ENCODE peak calls at places on chromosomes 7 and 10, in nine cellular contexts. One of them, this sample, is unnamed.

GRCh38 chr7:129041142-129041928 is 13.6 kb downstream of the TNPO3 start:
- DNase-seq in sigmoid colon: no peak
- DNase-seq in amygdala: no peak
- DNase-seq in Panc1: no peak
- DNase-seq in activated effector memory CD4-positive, alpha-beta T cell treated with Interleukin-2 at 50 U/mL for 16 hours: no peak
- DNase-seq in T follicular helper cell: no peak
- DNase-seq in T-helper 9 cell: no peak
- DNase-seq in keratinocyte: no peak
- DNase-seq in GM23338: peak; percentile 25
- DNase-seq in this sample: no peak

GRCh38 chr10:48287417-48288391 is 13.2 kb upstream of the FRMPD2 start:
- DNase-seq in sigmoid colon: no peak
- DNase-seq in T follicular helper cell: no peak
- DNase-seq in keratinocyte: no peak
- DNase-seq in activated effector memory CD4-positive, alpha-beta T cell treated with Interleukin-2 at 50 U/mL for 16 hours: no peak
- DNase-seq in T-helper 9 cell: no peak
- DNase-seq in amygdala: peak; percentile 56
- DNase-seq in Panc1: no peak
- DNase-seq in GM23338: no peak
- DNase-seq in this sample: no peak

GRCh38 chr10:31749981-31750850 is 178.4 kb downstream of the ARHGAP12 start:
- DNase-seq in T follicular helper cell: no peak
- DNase-seq in T-helper 9 cell: no peak
- DNase-seq in amygdala: peak; percentile 27
- DNase-seq in activated effector memory CD4-positive, alpha-beta T cell treated with Interleukin-2 at 50 U/mL for 16 hours: no peak
- DNase-seq in sigmoid colon: peak; percentile 78
- DNase-seq in GM23338: no peak
- DNase-seq in Panc1: no peak
- DNase-seq in keratinocyte: no peak
- DNase-seq in this sample: no peak

GRCh38 chr10:3853547-3853989 is 68.6 kb upstream of the KLF6 start:
- DNase-seq in T follicular helper cell: no peak
- DNase-seq in T-helper 9 cell: no peak
- DNase-seq in activated effector memory CD4-positive, alpha-beta T cell treated with Interleukin-2 at 50 U/mL for 16 hours: no peak
- DNase-seq in Panc1: no peak
- DNase-seq in sigmoid colon: peak; percentile 87
- DNase-seq in amygdala: no peak
- DNase-seq in GM23338: no peak
- DNase-seq in keratinocyte: no peak
- DNase-seq in this sample: no peak

GRCh38 chr10:58384999-58385783 is at the start of gene TFAM:
- DNase-seq in sigmoid colon: peak; percentile 98
- DNase-seq in activated effector memory CD4-positive, alpha-beta T cell treated with Interleukin-2 at 50 U/mL for 16 hours: peak; percentile 94
- DNase-seq in GM23338: peak; percentile 97
- DNase-seq in T-helper 9 cell: peak; percentile 97
- DNase-seq in Panc1: peak; percentile 30
- DNase-seq in T follicular helper cell: peak; percentile 93
- DNase-seq in keratinocyte: peak; percentile 26
- DNase-seq in amygdala: peak; percentile 93
- DNase-seq in this sample: peak; percentile 93

GRCh38 chr10:94443549-94443948 is 41.2 kb downstream of the TBC1D12 start:
- DNase-seq in sigmoid colon: no peak
- DNase-seq in keratinocyte: no peak
- DNase-seq in Panc1: no peak
- DNase-seq in T-helper 9 cell: no peak
- DNase-seq in amygdala: no peak
- DNase-seq in activated effector memory CD4-positive, alpha-beta T cell treated with Interleukin-2 at 50 U/mL for 16 hours: no peak
- DNase-seq in T follicular helper cell: no peak
- DNase-seq in GM23338: no peak
- DNase-seq in this sample: no peak

GRCh38 chr10:47360419-47361040 is 12.4 kb downstream of the RBP3 start:
- DNase-seq in sigmoid colon: no peak
- DNase-seq in T follicular helper cell: no peak
- DNase-seq in T-helper 9 cell: no peak
- DNase-seq in Panc1: no peak
- DNase-seq in activated effector memory CD4-positive, alpha-beta T cell treated with Interleukin-2 at 50 U/mL for 16 hours: no peak
- DNase-seq in amygdala: no peak
- DNase-seq in GM23338: no peak
- DNase-seq in keratinocyte: no peak
- DNase-seq in this sample: no peak

GRCh38 chr10:42962902-42963231 is 114.0 kb upstream of the RET start:
- DNase-seq in T follicular helper cell: no peak
- DNase-seq in GM23338: no peak
- DNase-seq in sigmoid colon: peak; percentile 50
- DNase-seq in keratinocyte: no peak
- DNase-seq in Panc1: no peak
- DNase-seq in activated effector memory CD4-positive, alpha-beta T cell treated with Interleukin-2 at 50 U/mL for 16 hours: no peak
- DNase-seq in amygdala: no peak
- DNase-seq in T-helper 9 cell: no peak
- DNase-seq in this sample: no peak

GRCh38 chr10:114261116-114261515 is 22.1 kb downstream of the VWA2 start:
- DNase-seq in sigmoid colon: no peak
- DNase-seq in amygdala: no peak
- DNase-seq in Panc1: no peak
- DNase-seq in GM23338: no peak
- DNase-seq in T-helper 9 cell: no peak
- DNase-seq in activated effector memory CD4-positive, alpha-beta T cell treated with Interleukin-2 at 50 U/mL for 16 hours: no peak
- DNase-seq in T follicular helper cell: no peak
- DNase-seq in keratinocyte: no peak
- DNase-seq in this sample: no peak

GRCh38 chr10:51272580-51272979 is 198.3 kb downstream of the PRKG1 start:
- DNase-seq in GM23338: no peak
- DNase-seq in amygdala: no peak
- DNase-seq in T follicular helper cell: no peak
- DNase-seq in keratinocyte: no peak
- DNase-seq in T-helper 9 cell: no peak
- DNase-seq in sigmoid colon: no peak
- DNase-seq in Panc1: no peak
- DNase-seq in activated effector memory CD4-positive, alpha-beta T cell treated with Interleukin-2 at 50 U/mL for 16 hours: no peak
- DNase-seq in this sample: no peak

GRCh38 chr7:4052126-4052525 is 630.0 kb upstream of the FOXK1 start:
- DNase-seq in keratinocyte: no peak
- DNase-seq in T-helper 9 cell: no peak
- DNase-seq in Panc1: no peak
- DNase-seq in activated effector memory CD4-positive, alpha-beta T cell treated with Interleukin-2 at 50 U/mL for 16 hours: no peak
- DNase-seq in GM23338: no peak
- DNase-seq in amygdala: no peak
- DNase-seq in T follicular helper cell: no peak
- DNase-seq in sigmoid colon: no peak
- DNase-seq in this sample: no peak

GRCh38 chr10:84519235-84519634 is 190.8 kb downstream of the CCSER2 start:
- DNase-seq in activated effector memory CD4-positive, alpha-beta T cell treated with Interleukin-2 at 50 U/mL for 16 hours: no peak
- DNase-seq in keratinocyte: no peak
- DNase-seq in T-helper 9 cell: no peak
- DNase-seq in sigmoid colon: no peak
- DNase-seq in T follicular helper cell: no peak
- DNase-seq in amygdala: no peak
- DNase-seq in GM23338: peak; percentile 39
- DNase-seq in Panc1: no peak
- DNase-seq in this sample: no peak

GRCh38 chr10:103761075-103761920 is 94.1 kb downstream of the SH3PXD2A start:
- DNase-seq in keratinocyte: no peak
- DNase-seq in sigmoid colon: no peak
- DNase-seq in activated effector memory CD4-positive, alpha-beta T cell treated with Interleukin-2 at 50 U/mL for 16 hours: no peak
- DNase-seq in T follicular helper cell: no peak
- DNase-seq in amygdala: no peak
- DNase-seq in Panc1: no peak
- DNase-seq in GM23338: no peak
- DNase-seq in T-helper 9 cell: no peak
- DNase-seq in this sample: no peak

GRCh38 chr7:80841566-80842478 is 77.0 kb downstream of the SEMA3C start:
- DNase-seq in sigmoid colon: no peak
- DNase-seq in Panc1: no peak
- DNase-seq in GM23338: peak; percentile 11
- DNase-seq in T-helper 9 cell: no peak
- DNase-seq in activated effector memory CD4-positive, alpha-beta T cell treated with Interleukin-2 at 50 U/mL for 16 hours: no peak
- DNase-seq in amygdala: no peak
- DNase-seq in keratinocyte: no peak
- DNase-seq in T follicular helper cell: no peak
- DNase-seq in this sample: no peak

GRCh38 chr10:28331821-28332220 is 29.0 kb upstream of the MPP7 start:
- DNase-seq in keratinocyte: peak; percentile 61
- DNase-seq in Panc1: no peak
- DNase-seq in GM23338: no peak
- DNase-seq in T follicular helper cell: no peak
- DNase-seq in sigmoid colon: no peak
- DNase-seq in T-helper 9 cell: no peak
- DNase-seq in activated effector memory CD4-positive, alpha-beta T cell treated with Interleukin-2 at 50 U/mL for 16 hours: no peak
- DNase-seq in amygdala: no peak
- DNase-seq in this sample: no peak

GRCh38 chr7:148503900-148504487 is 86.6 kb upstream of the C7orf33 start:
- DNase-seq in sigmoid colon: no peak
- DNase-seq in amygdala: no peak
- DNase-seq in T-helper 9 cell: no peak
- DNase-seq in keratinocyte: no peak
- DNase-seq in T follicular helper cell: no peak
- DNase-seq in GM23338: peak; percentile 52
- DNase-seq in Panc1: peak; percentile 18
- DNase-seq in activated effector memory CD4-positive, alpha-beta T cell treated with Interleukin-2 at 50 U/mL for 16 hours: no peak
- DNase-seq in this sample: no peak

GRCh38 chr10:35217458-35217857 is 90.8 kb downstream of the CREM start:
- DNase-seq in T-helper 9 cell: no peak
- DNase-seq in keratinocyte: no peak
- DNase-seq in sigmoid colon: peak; percentile 71
- DNase-seq in amygdala: no peak
- DNase-seq in activated effector memory CD4-positive, alpha-beta T cell treated with Interleukin-2 at 50 U/mL for 16 hours: no peak
- DNase-seq in T follicular helper cell: no peak
- DNase-seq in Panc1: no peak
- DNase-seq in GM23338: no peak
- DNase-seq in this sample: no peak

GRCh38 chr10:131195116-131195515 is 116.4 kb downstream of the TCERG1L start:
- DNase-seq in T follicular helper cell: no peak
- DNase-seq in keratinocyte: no peak
- DNase-seq in amygdala: no peak
- DNase-seq in T-helper 9 cell: no peak
- DNase-seq in Panc1: no peak
- DNase-seq in GM23338: no peak
- DNase-seq in activated effector memory CD4-positive, alpha-beta T cell treated with Interleukin-2 at 50 U/mL for 16 hours: no peak
- DNase-seq in sigmoid colon: peak; percentile 48
- DNase-seq in this sample: no peak

GRCh38 chr10:61899045-61899444 is 2.5 kb upstream of the ARID5B start:
- DNase-seq in T-helper 9 cell: no peak
- DNase-seq in GM23338: no peak
- DNase-seq in T follicular helper cell: no peak
- DNase-seq in sigmoid colon: no peak
- DNase-seq in Panc1: no peak
- DNase-seq in activated effector memory CD4-positive, alpha-beta T cell treated with Interleukin-2 at 50 U/mL for 16 hours: no peak
- DNase-seq in keratinocyte: no peak
- DNase-seq in amygdala: no peak
- DNase-seq in this sample: peak; percentile 7

GRCh38 chr10:130967161-130967560 is 344.4 kb downstream of the TCERG1L start:
- DNase-seq in amygdala: no peak
- DNase-seq in GM23338: no peak
- DNase-seq in Panc1: no peak
- DNase-seq in T follicular helper cell: no peak
- DNase-seq in T-helper 9 cell: no peak
- DNase-seq in keratinocyte: no peak
- DNase-seq in sigmoid colon: no peak
- DNase-seq in activated effector memory CD4-positive, alpha-beta T cell treated with Interleukin-2 at 50 U/mL for 16 hours: no peak
- DNase-seq in this sample: no peak

GRCh38 chr10:123573236-123574147 is 92.7 kb upstream of the GPR26 start:
- DNase-seq in GM23338: peak; percentile 95
- DNase-seq in Panc1: peak; percentile 42
- DNase-seq in T-helper 9 cell: peak; percentile 26
- DNase-seq in T follicular helper cell: peak; percentile 10
- DNase-seq in activated effector memory CD4-positive, alpha-beta T cell treated with Interleukin-2 at 50 U/mL for 16 hours: no peak
- DNase-seq in keratinocyte: peak; percentile 92
- DNase-seq in amygdala: no peak
- DNase-seq in sigmoid colon: peak; percentile 40
- DNase-seq in this sample: no peak

GRCh38 chr7:18552943-18553584 is 57.5 kb downstream of the HDAC9 start:
- DNase-seq in GM23338: no peak
- DNase-seq in T follicular helper cell: no peak
- DNase-seq in Panc1: no peak
- DNase-seq in keratinocyte: no peak
- DNase-seq in T-helper 9 cell: no peak
- DNase-seq in sigmoid colon: no peak
- DNase-seq in amygdala: no peak
- DNase-seq in activated effector memory CD4-positive, alpha-beta T cell treated with Interleukin-2 at 50 U/mL for 16 hours: no peak
- DNase-seq in this sample: no peak

GRCh38 chr7:44077681-44078091 is 4.6 kb downstream of the POLM start:
- DNase-seq in T-helper 9 cell: no peak
- DNase-seq in keratinocyte: no peak
- DNase-seq in sigmoid colon: peak; percentile 54
- DNase-seq in GM23338: no peak
- DNase-seq in activated effector memory CD4-positive, alpha-beta T cell treated with Interleukin-2 at 50 U/mL for 16 hours: no peak
- DNase-seq in amygdala: no peak
- DNase-seq in T follicular helper cell: no peak
- DNase-seq in Panc1: no peak
- DNase-seq in this sample: no peak